ENCODE peak calls at places on chromosomes 16 and 17, in ten cellular contexts. E is lung; X is stomach; S is CD8-positive, alpha-beta memory T cell; L is AG04450; G is body of pancreas; Q is esophagus squamous epithelium; U is GM23248; B is brain microvascular endothelial cell; R is HL-60. V is an unnamed sample.
A peak's percentile ranks its signal among the peaks of the same experiment; 100 is the strongest.

GRCh38 chr16:375927-376816 is 5.6 kb downstream of the PGAP6 start:
- DNase-seq in Q (no peak), E (no peak), U (no peak), X (no peak), S (no peak), L (no peak), G (no peak), R (no peak), B (no peak), V (no peak)

GRCh38 chr16:22771551-22771950 is 42.4 kb upstream of the HS3ST2 start:
- DNase-seq in X (no peak), B (no peak), L (no peak), Q (no peak), S (no peak), R (no peak), E (no peak), U (no peak), G (no peak), V (no peak)

GRCh38 chr16:12157510-12158093 is 181.1 kb downstream of the SNX29 start:
- DNase-seq in U (peak; percentile 66), E (no peak), S (no peak), G (no peak), R (no peak), Q (no peak), X (no peak), L (no peak), B (peak; percentile 34), V (no peak)

GRCh38 chr17:57957886-57958285 is 2.7 kb upstream of the CUEDC1 start:
- DNase-seq in B (no peak), X (no peak), R (no peak), G (no peak), E (no peak), U (no peak), Q (no peak), L (no peak), S (no peak), V (no peak)

GRCh38 chr17:65627108-65627507 is 65.7 kb upstream of the AXIN2 start:
- DNase-seq in X (no peak), L (no peak), E (no peak), Q (no peak), B (no peak), U (no peak), R (no peak), S (no peak), G (no peak), V (no peak)

GRCh38 chr17:68310141-68310540 is 18.8 kb downstream of the ARSG start:
- DNase-seq in L (no peak), Q (no peak), R (no peak), S (no peak), E (no peak), G (no peak), B (no peak), X (no peak), U (peak; percentile 41), V (no peak)

GRCh38 chr17:66347661-66348604 is 45.5 kb downstream of the PRKCA start:
- DNase-seq in R (no peak), S (no peak), Q (no peak), L (no peak), U (peak; percentile 73), G (no peak), E (peak; percentile 42), X (no peak), B (peak; percentile 35), V (no peak)

GRCh38 chr17:75271955-75272847 is 1.2 kb upstream of the MIF4GD start:
- DNase-seq in U (peak; percentile 89), X (no peak), E (no peak), Q (no peak), L (no peak), R (no peak), G (no peak), B (no peak), S (no peak), V (no peak)

GRCh38 chr17:75970011-75970523 is 8.9 kb downstream of the ACOX1 start:
- DNase-seq in R (no peak), S (no peak), X (no peak), E (no peak), L (no peak), G (peak; percentile 20), B (no peak), U (peak; percentile 52), Q (no peak), V (no peak)

GRCh38 chr16:84548971-84549844 is 44.7 kb upstream of the MEAK7 start:
- DNase-seq in B (no peak), L (no peak), Q (no peak), X (no peak), G (peak; percentile 24), S (peak; percentile 12), E (no peak), R (no peak), U (no peak), V (peak; percentile 68)

GRCh38 chr17:70945386-70945785 is 776.1 kb downstream of the KCNJ2 start:
- DNase-seq in B (no peak), X (no peak), E (no peak), S (no peak), Q (no peak), G (no peak), L (no peak), U (peak; percentile 9), R (no peak), V (no peak)

GRCh38 chr17:6325741-6326140 is 109.2 kb downstream of the AIPL1 start:
- DNase-seq in S (no peak), L (no peak), R (no peak), E (no peak), X (no peak), G (no peak), Q (no peak), U (no peak), B (no peak), V (no peak)

GRCh38 chr17:11996722-11997146 is 541 bp downstream of the ZNF18 start:
- DNase-seq in B (peak; percentile 14), G (peak; percentile 57), U (peak; percentile 72), X (peak; percentile 44), Q (peak; percentile 35), L (no peak), E (no peak), R (no peak), S (peak; percentile 25), V (peak; percentile 71)

GRCh38 chr17:61323015-61323379 is 76.6 kb upstream of the TBX2 start:
- DNase-seq in U (no peak), G (peak; percentile 12), Q (no peak), B (no peak), X (no peak), E (no peak), L (no peak), S (no peak), R (no peak), V (no peak)

GRCh38 chr17:40323731-40324650 is 15.0 kb downstream of the RARA start:
- DNase-seq in R (no peak), B (no peak), G (peak; percentile 61), U (peak; percentile 73), S (peak; percentile 77), X (no peak), E (peak; percentile 68), L (no peak), Q (no peak), V (peak; percentile 59)
- H3K4me3 ChIP-seq in R (peak overlapping the region; percentile 19), B (no peak overlapping the region), G (no peak overlapping the region), U (no peak overlapping the region), S (peak overlapping the region; percentile 44), X (no peak overlapping the region), E (no peak overlapping the region), L (no peak overlapping the region), Q (no peak overlapping the region), V (peak overlapping the region; percentile 83)

DNA sequence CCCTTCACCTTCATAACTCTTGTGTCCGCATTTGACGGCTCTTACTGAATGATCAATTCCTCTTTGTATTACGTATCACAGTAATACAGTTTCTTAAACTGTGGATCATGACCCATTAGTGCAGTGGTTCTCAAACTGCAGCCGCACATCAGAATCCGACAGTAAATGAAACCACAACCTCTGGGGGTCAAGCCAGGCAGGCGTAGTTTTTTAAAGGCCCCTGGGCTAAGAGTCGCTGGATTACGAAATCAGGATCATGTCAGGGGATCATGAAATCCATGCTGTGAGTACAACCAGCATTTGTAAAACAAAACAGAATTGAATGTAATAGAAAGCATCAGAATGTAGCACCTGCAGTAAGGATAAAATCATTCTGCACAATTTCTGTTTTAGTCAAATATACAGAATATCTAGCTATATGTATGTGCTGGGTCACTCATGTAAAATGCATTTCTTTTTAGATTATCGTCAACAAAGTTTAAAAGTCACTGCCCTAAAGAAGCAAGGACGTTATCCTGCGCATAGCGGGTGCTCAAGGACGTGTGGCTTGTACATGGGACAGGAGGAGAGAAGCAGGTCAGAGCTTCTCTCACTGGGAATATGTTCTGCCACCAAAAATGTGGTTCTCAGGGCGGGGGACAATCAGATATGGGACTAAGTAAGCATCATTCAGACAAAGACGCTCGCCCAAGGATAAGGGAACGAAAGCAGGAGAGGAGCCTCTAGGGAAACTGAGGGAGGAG is 113.1 kb downstream of the ZFHX3 start:
- DNase-seq in B (no peak), R (no peak), X (no peak), U (no peak), E (no peak), S (no peak), L (no peak), Q (no peak), G (no peak), V (no peak)
- H3K27ac ChIP-seq in B (no peak overlapping the region), R (no peak overlapping the region), X (no peak overlapping the region), U (no peak overlapping the region), E (no peak overlapping the region), S (no peak overlapping the region), L (no peak overlapping the region), Q (no peak overlapping the region), G (peak overlapping the region; percentile 69), V (no peak overlapping the region)

GRCh38 chr16:58024347-58024672 is 1.2 kb upstream of the MMP15 start:
- DNase-seq in L (no peak), B (no peak), U (no peak), E (no peak), S (no peak), G (no peak), R (no peak), X (no peak), Q (no peak), V (no peak)
- H3K4me3 ChIP-seq in L (no peak overlapping the region), B (no peak overlapping the region), U (no peak overlapping the region), E (no peak overlapping the region), S (peak overlapping the region; percentile 66), G (no peak overlapping the region), R (no peak overlapping the region), X (peak overlapping the region; percentile 80), Q (peak overlapping the region; percentile 55), V (peak overlapping the region; percentile 59)

GRCh38 chr17:59617141-59617757 is 2.4 kb upstream of the CLTC start:
- DNase-seq in G (no peak), L (no peak), X (no peak), Q (no peak), U (no peak), E (no peak), S (no peak), B (no peak), R (no peak), V (no peak)
- H3K27ac ChIP-seq in G (no peak overlapping the region), L (no peak overlapping the region), X (no peak overlapping the region), Q (no peak overlapping the region), U (peak overlapping the region; percentile 99), E (no peak overlapping the region), S (peak overlapping the region; percentile 98), B (no peak overlapping the region), R (peak overlapping the region; percentile 98), V (no peak overlapping the region)

GRCh38 chr16:3690991-3691720 is 26.2 kb downstream of the TRAP1 start:
- DNase-seq in E (no peak), G (no peak), U (peak; percentile 64), L (no peak), Q (no peak), R (no peak), X (no peak), B (peak; percentile 6), S (no peak), V (no peak)
- H3K4me3 ChIP-seq in E (no peak overlapping the region), G (no peak overlapping the region), U (peak overlapping the region; percentile 68), L (no peak overlapping the region), Q (peak overlapping the region; percentile 28), R (no peak overlapping the region), X (peak overlapping the region; percentile 29), B (peak overlapping the region; percentile 41), S (no peak overlapping the region), V (no peak overlapping the region)